ENCODE peak calls at places on chromosomes 13 and 19, in ten cellular contexts. C, O, K, A, H, J, B, L, F and V are unnamed samples.

GRCh38 chr19:664913-665443 is 2.0 kb upstream of the RNF126 start:
- DNase-seq in C (peak; percentile 43), O (peak; percentile 87), K (peak; percentile 71), A (peak; percentile 93), H (peak; percentile 54), J (peak; percentile 79), B (peak; percentile 79), L (peak; percentile 99), F (peak; percentile 86), V (peak; percentile 79)

GRCh38 chr19:591099-591958 is 1.6 kb downstream of the HCN2 start:
- DNase-seq in C (no peak), O (no peak), K (no peak), A (peak; percentile 69), H (no peak), J (no peak), B (no peak), L (peak; percentile 96), F (no peak), V (no peak)

GRCh38 chr19:18871543-18871942 is 24.4 kb downstream of the CERS1 start:
- DNase-seq in C (no peak), O (no peak), K (no peak), A (no peak), H (no peak), J (no peak), B (no peak), L (no peak), F (no peak), V (no peak)

GRCh38 chr13:112734696-112735547 is 45.1 kb downstream of the ATP11A start:
- DNase-seq in C (no peak), O (no peak), K (no peak), A (no peak), H (no peak), J (no peak), B (no peak), L (peak; percentile 34), F (no peak), V (no peak)

GRCh38 chr13:112722433-112723250 is 32.8 kb downstream of the ATP11A start:
- DNase-seq in C (no peak), O (no peak), K (peak; percentile 87), A (peak; percentile 91), H (no peak), J (no peak), B (peak; percentile 79), L (peak; percentile 99), F (no peak), V (no peak)

GRCh38 chr19:1632462-1633268 is 19.8 kb downstream of the TCF3 start:
- DNase-seq in C (no peak), O (no peak), K (no peak), A (no peak), H (no peak), J (no peak), B (no peak), L (no peak), F (no peak), V (no peak)

GRCh38 chr13:86714495-86714894 is 915.3 kb upstream of the SLITRK6 start:
- DNase-seq in C (no peak), O (no peak), K (no peak), A (no peak), H (no peak), J (no peak), B (no peak), L (no peak), F (no peak), V (no peak)

GRCh38 chr13:42777476-42777875 is 3.9 kb upstream of the FAM216B start:
- DNase-seq in C (no peak), O (no peak), K (no peak), A (no peak), H (no peak), J (no peak), B (no peak), L (no peak), F (no peak), V (no peak)

GRCh38 chr19:20078696-20079095 is 896 bp downstream of the ZNF90 start:
- DNase-seq in C (no peak), O (no peak), K (peak; percentile 75), A (peak; percentile 46), H (no peak), J (no peak), B (peak; percentile 39), L (peak; percentile 43), F (peak; percentile 12), V (peak; percentile 39)

GRCh38 chr19:18845961-18846360 is 14.2 kb downstream of the UPF1 start:
- DNase-seq in C (no peak), O (no peak), K (no peak), A (no peak), H (no peak), J (no peak), B (no peak), L (no peak), F (no peak), V (no peak)

GRCh38 chr13:42395066-42395821 is 123.3 kb downstream of the AKAP11 start:
- DNase-seq in C (no peak), O (no peak), K (no peak), A (no peak), H (no peak), J (no peak), B (no peak), L (no peak), F (no peak), V (no peak)